ENCODE peak calls at places on chromosomes 3 and 15, in four cellular contexts. One of them, this sample, is unnamed.

GRCh38 chr15:28129261-28129848 is 30.2 kb upstream of the OCA2 start:
- DNase-seq in M059J: no peak
- DNase-seq in lower lobe of right lung: no peak
- DNase-seq in fibroblast of lung: no peak
- DNase-seq in this sample: no peak

GRCh38 chr3:191290311-191291025 is 38.7 kb upstream of the CCDC50 start:
- DNase-seq in M059J: peak
- DNase-seq in lower lobe of right lung: no peak
- DNase-seq in fibroblast of lung: peak
- DNase-seq in this sample: no peak

GRCh38 chr3:181716916-181717315 is 5.2 kb downstream of the SOX2 start:
- DNase-seq in M059J: no peak
- DNase-seq in lower lobe of right lung: no peak
- DNase-seq in fibroblast of lung: peak
- DNase-seq in this sample: no peak

GRCh38 chr3:178170698-178171535 is 365.3 kb upstream of the KCNMB2 start:
- DNase-seq in lower lobe of right lung: no peak
- DNase-seq in fibroblast of lung: peak
- DNase-seq in M059J: peak
- DNase-seq in this sample: no peak

GRCh38 chr3:180433172-180433571 is 168.8 kb upstream of the TTC14 start:
- DNase-seq in M059J: peak
- DNase-seq in fibroblast of lung: peak
- DNase-seq in lower lobe of right lung: no peak
- DNase-seq in this sample: no peak

GRCh38 chr3:133038089-133038730 is at the start of gene TMEM108:
- DNase-seq in fibroblast of lung: peak
- DNase-seq in M059J: peak
- DNase-seq in lower lobe of right lung: peak
- DNase-seq in this sample: no peak

GRCh38 chr3:29447946-29448632 is 167.2 kb downstream of the RBMS3 start:
- DNase-seq in M059J: no peak
- DNase-seq in fibroblast of lung: no peak
- DNase-seq in lower lobe of right lung: no peak
- DNase-seq in this sample: no peak

GRCh38 chr3:188689101-188689574 is 482.6 kb upstream of the TPRG1 start:
- DNase-seq in fibroblast of lung: peak
- DNase-seq in M059J: no peak
- DNase-seq in lower lobe of right lung: no peak
- DNase-seq in this sample: no peak

GRCh38 chr15:94053626-94054025 is 177.7 kb upstream of the MCTP2 start:
- DNase-seq in M059J: no peak
- DNase-seq in fibroblast of lung: no peak
- DNase-seq in lower lobe of right lung: no peak
- DNase-seq in this sample: no peak

GRCh38 chr3:54761661-54762060 is 166.2 kb downstream of the LRTM1 start:
- DNase-seq in fibroblast of lung: no peak
- DNase-seq in lower lobe of right lung: no peak
- DNase-seq in M059J: no peak
- DNase-seq in this sample: no peak

GRCh38 chr3:24678441-24678865 is 183.8 kb upstream of the THRB start:
- DNase-seq in M059J: peak
- DNase-seq in lower lobe of right lung: no peak
- DNase-seq in fibroblast of lung: peak
- DNase-seq in this sample: no peak

GRCh38 chr15:63038926-63039673 is 3.4 kb upstream of the TPM1 start:
- DNase-seq in fibroblast of lung: peak
- DNase-seq in lower lobe of right lung: no peak
- DNase-seq in M059J: peak
- DNase-seq in this sample: no peak

GRCh38 chr15:44427756-44428724 is 611 bp downstream of the CTDSPL2 start:
- DNase-seq in lower lobe of right lung: no peak
- DNase-seq in fibroblast of lung: peak
- DNase-seq in M059J: peak
- DNase-seq in this sample: no peak

GRCh38 chr3:127630811-127631714 is 2.1 kb downstream of the PODXL2 start:
- DNase-seq in M059J: no peak
- DNase-seq in lower lobe of right lung: no peak
- DNase-seq in fibroblast of lung: no peak
- DNase-seq in this sample: no peak